ENCODE peak calls at places on chromosome 10, in five cellular contexts. N is WTC11, K is HepG2, J is GM12878, S is K562. P is an unnamed sample.

GRCh38 chr10:49407552-49408137 is 11.8 kb upstream of the DRGX start:
- DNase-seq in J (no peak), N (peak; percentile 87), S (peak; percentile 81), K (peak; percentile 52), P (peak; percentile 92)

GRCh38 chr10:117345143-117345542 is 30.1 kb downstream of the PDZD8 start:
- DNase-seq in S (no peak), K (no peak), J (no peak), N (no peak), P (no peak)

GRCh38 chr10:129033790-129034272 is 433.2 kb upstream of the MGMT start:
- DNase-seq in S (peak; percentile 57), N (no peak), K (no peak), J (no peak), P (no peak)

GRCh38 chr10:9198611-9199010 is 1144.1 kb downstream of the GATA3 start:
- DNase-seq in N (no peak), S (no peak), K (no peak), J (no peak), P (no peak)

GRCh38 chr10:1626410-1626809 is 110.9 kb downstream of the ADARB2 start:
- DNase-seq in N (no peak), S (no peak), J (no peak), K (no peak), P (no peak)

GRCh38 chr10:70162892-70163201 is 7.5 kb downstream of the SAR1A start:
- DNase-seq in S (no peak), J (peak; percentile 43), N (no peak), K (no peak), P (no peak)

GRCh38 chr10:116741391-116742351 is 695 bp downstream of the HSPA12A start:
- DNase-seq in K (no peak), J (no peak), S (peak; percentile 9), N (peak; percentile 23), P (no peak)

GRCh38 chr10:22334414-22335203 is 10.7 kb upstream of the SPAG6 start:
- DNase-seq in N (peak; percentile 77), J (no peak), S (no peak), K (no peak), P (peak; percentile 88)

GRCh38 chr10:94137747-94138146 is 144.0 kb downstream of the PLCE1 start:
- DNase-seq in J (no peak), S (no peak), N (no peak), K (no peak), P (no peak)

GRCh38 chr10:35378547-35379210 is 42.4 kb downstream of the CCNY start:
- DNase-seq in N (no peak), K (no peak), J (no peak), S (peak; percentile 62), P (peak; percentile 41)

GRCh38 chr10:129652521-129653201 is 185.6 kb downstream of the MGMT start:
- DNase-seq in K (no peak), J (no peak), S (no peak), N (no peak), P (no peak)

GRCh38 chr10:18362892-18363291 is 222.7 kb downstream of the CACNB2 start:
- DNase-seq in N (no peak), S (no peak), K (no peak), J (no peak), P (no peak)

DNA sequence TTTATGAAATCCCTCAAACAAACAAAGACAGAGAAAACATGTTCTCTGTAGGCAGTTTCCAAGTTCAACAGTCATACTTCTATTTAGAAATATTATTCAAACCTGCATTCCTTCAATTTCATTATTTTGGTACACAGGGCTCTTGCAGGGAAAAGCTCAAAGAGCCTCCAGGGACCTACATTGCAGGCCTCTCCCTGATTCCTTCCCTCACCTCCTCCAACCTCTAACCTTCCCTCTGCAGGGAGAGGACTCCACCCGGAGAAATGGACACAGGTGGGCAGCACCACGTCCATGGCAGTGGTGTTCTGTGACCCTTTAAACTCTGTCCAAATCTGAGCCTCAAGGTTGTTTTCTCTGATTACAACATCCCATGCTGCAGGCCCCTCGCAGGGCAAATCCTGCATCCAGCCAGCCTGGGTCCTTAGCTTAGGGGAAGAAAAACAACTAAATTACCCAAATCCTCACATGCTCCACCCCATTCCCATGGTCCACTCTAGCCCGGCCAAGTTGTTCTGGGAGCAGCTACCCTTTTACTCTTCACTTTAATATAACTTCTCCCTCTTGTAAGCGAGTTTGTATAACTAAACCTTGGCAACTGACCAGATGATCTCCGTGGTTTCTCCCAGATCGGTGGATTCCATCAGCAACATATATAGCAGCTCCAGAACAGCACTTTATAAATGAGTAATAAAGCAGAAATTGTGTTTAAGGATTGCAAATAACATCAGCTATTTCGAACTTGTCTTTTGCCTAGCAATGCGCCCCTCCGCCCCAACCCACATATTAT is 129.8 kb downstream of the CUBN start:
- DNase-seq in K (no peak), J (no peak), S (no peak), N (no peak), P (no peak)
- TF ChIP-seq ATF2 in K (no peak), J (no peak), S (no peak), N (no peak), P (no peak)

DNA sequence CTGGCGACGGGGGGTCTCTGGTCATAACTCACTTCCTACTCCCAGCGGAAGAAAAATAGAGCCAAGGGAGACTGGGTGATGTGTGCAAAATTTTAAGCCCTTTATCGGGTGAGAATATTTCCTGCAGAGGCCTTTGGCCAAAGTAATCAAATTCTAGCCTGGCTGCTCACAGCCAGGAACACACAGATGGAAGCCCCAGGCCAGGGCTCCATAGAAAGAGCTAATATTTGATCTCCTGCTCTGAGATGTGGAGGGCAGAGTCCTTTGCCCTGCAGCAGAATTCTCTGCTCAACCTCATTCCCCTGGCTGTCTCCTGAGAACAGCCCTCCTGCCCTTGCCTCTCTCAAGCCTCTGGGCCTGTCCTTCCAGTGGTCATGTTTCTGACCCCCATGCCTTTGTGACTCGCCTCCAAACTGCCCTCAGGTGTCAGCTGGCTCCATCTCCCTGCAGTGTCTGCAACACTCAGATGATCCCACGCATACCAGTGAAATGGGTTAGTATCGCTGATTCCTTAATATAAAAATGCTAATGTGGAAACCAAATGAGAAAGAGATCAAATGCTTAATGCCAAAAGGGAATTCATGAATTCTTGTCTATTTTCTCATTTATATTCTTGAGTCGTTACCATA is 34.5 kb downstream of the FRMD4A start:
- DNase-seq in K (no peak), N (no peak), S (no peak), J (no peak), P (no peak)
- TF ChIP-seq ATF2 in K (no peak), N (no peak), S (no peak), J (no peak), P (no peak)

GRCh38 chr10:132524443-132525285 is 12.9 kb upstream of the INPP5A start:
- DNase-seq in K (no peak), N (peak; percentile 6), S (no peak), J (no peak), P (no peak)

GRCh38 chr10:132523561-132524442 is 13.8 kb upstream of the INPP5A start:
- DNase-seq in K (no peak), J (no peak), S (no peak), N (peak; percentile 4), P (no peak)

GRCh38 chr10:132527338-132528063 is 10.1 kb upstream of the INPP5A start:
- DNase-seq in J (no peak), K (no peak), N (peak; percentile 7), S (no peak), P (no peak)

GRCh38 chr10:132528064-132528800 is 9.4 kb upstream of the INPP5A start:
- DNase-seq in S (no peak), J (no peak), K (no peak), N (peak; percentile 7), P (no peak)

GRCh38 chr10:132526676-132527075 is 10.9 kb upstream of the INPP5A start:
- DNase-seq in N (peak; percentile 3), S (no peak), J (no peak), K (no peak), P (no peak)
- TF ChIP-seq ATF2 in N (no peak), S (no peak), J (no peak), K (no peak), P (no peak)

GRCh38 chr10:110413049-110413783 is 84.5 kb upstream of the DUSP5 start:
- DNase-seq in J (no peak), K (no peak), S (no peak), N (no peak), P (no peak)
- TF ChIP-seq ATF2 in J (peak; percentile 12), K (no peak), S (no peak), N (no peak), P (no peak)

DNA sequence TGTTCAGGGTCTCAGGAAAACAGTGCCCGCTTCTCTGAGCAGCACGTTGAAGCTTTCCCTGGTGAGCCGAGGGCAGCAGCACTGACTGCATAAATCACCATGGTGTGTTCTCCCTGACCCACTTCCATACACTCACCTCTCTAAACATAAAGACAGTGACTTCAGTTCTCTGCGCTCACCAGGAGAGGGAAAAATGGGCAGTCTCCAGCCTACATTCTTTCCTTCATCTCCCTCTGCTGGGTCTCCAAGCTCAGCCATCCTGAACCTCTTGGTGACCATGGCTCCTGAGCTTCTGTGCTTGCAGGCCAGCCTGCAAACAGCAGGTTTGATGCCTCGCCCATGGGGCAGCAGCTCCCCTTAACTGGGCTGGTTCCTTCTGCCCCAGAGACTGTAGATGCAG is 236.6 kb upstream of the ZNF32 start:
- DNase-seq in S (no peak), K (no peak), J (no peak), N (no peak), P (no peak)
- TF ChIP-seq ATF2 in S (no peak), K (no peak), J (no peak), N (no peak), P (no peak)

GRCh38 chr10:97854735-97855134 is 5.1 kb downstream of the GOLGA7B start:
- DNase-seq in S (no peak), J (no peak), K (no peak), N (no peak), P (no peak)
- TF ChIP-seq ATF2 in S (no peak), J (no peak), K (no peak), N (no peak), P (no peak)

DNA sequence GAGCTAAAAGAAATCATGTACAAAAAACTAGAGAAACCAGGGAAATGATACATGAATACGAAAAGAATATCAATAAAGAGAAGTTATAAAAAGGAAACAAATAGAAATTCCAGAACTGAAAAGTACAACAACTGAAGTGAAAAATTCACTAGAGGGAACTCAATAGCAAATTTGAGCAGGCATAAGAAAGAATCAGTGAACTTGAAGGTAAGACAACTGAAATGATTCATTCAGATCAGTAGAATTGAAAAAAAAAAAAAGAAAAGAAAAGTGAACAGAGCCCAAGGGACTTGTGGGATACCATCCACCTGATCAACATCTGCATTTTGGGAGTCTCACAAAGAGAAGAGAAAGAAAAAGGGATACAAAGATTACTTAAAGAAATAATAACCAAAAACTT is 78.3 kb downstream of the HHEX start:
- DNase-seq in J (no peak), N (no peak), K (no peak), S (no peak), P (no peak)
- TF ChIP-seq ATF2 in J (no peak), N (no peak), K (no peak), S (no peak), P (no peak)

P was measured in H1.